ENCODE peak calls at places on chromosomes 6 and 20, in ten cellular contexts. E, L, J, B, V, Z, X, P, R and F are unnamed samples.

GRCh38 chr20:25397827-25398226 is 7.2 kb upstream of the ABHD12 start:
- DNase-seq in E (no peak), L (no peak), J (peak), B (no peak), V (no peak), Z (no peak), X (no peak), P (no peak), R (no peak), F (no peak)

GRCh38 chr6:52115145-52115741 is 27.8 kb upstream of the PKHD1 start:
- DNase-seq in E (no peak), L (no peak), J (no peak), B (no peak), V (no peak), Z (no peak), X (no peak), P (no peak), R (no peak), F (no peak)

GRCh38 chr6:154302111-154302752 is 54.4 kb downstream of the IPCEF1 start:
- DNase-seq in E (no peak), L (no peak), J (peak), B (peak), V (peak), Z (peak), X (no peak), P (no peak), R (no peak), F (peak)

GRCh38 chr6:114007451-114007953 is 36.6 kb upstream of the HDAC2 start:
- DNase-seq in E (no peak), L (no peak), J (no peak), B (no peak), V (no peak), Z (no peak), X (no peak), P (no peak), R (no peak), F (peak)

GRCh38 chr6:56475736-56476457 is 166.8 kb downstream of the DST start:
- DNase-seq in E (no peak), L (no peak), J (peak), B (no peak), V (peak), Z (no peak), X (no peak), P (no peak), R (no peak), F (no peak)

GRCh38 chr6:46993846-46994245 is 48.3 kb downstream of the ADGRF1 start:
- DNase-seq in E (no peak), L (no peak), J (no peak), B (no peak), V (peak), Z (peak), X (no peak), P (no peak), R (no peak), F (peak)

GRCh38 chr20:2749951-2750342 is 50.5 kb downstream of the CPXM1 start:
- DNase-seq in E (no peak), L (no peak), J (no peak), B (no peak), V (no peak), Z (no peak), X (no peak), P (peak), R (no peak), F (no peak)

GRCh38 chr20:24698706-24699206 is 229.3 kb downstream of the SYNDIG1 start:
- DNase-seq in E (peak), L (no peak), J (peak), B (no peak), V (no peak), Z (no peak), X (no peak), P (no peak), R (no peak), F (no peak)

GRCh38 chr6:53325785-53326184 is 23.0 kb downstream of the ELOVL5 start:
- DNase-seq in E (no peak), L (no peak), J (no peak), B (no peak), V (peak), Z (no peak), X (no peak), P (no peak), R (no peak), F (no peak)

GRCh38 chr6:150895898-150896632 is 30.6 kb downstream of the MTHFD1L start:
- DNase-seq in E (no peak), L (no peak), J (no peak), B (no peak), V (no peak), Z (no peak), X (no peak), P (no peak), R (no peak), F (no peak)

GRCh38 chr6:79586548-79586947 is 44.6 kb upstream of the SH3BGRL2 start:
- DNase-seq in E (no peak), L (no peak), J (peak), B (peak), V (peak), Z (no peak), X (no peak), P (no peak), R (no peak), F (no peak)
- TF ChIP-seq CTCF in E (no peak), L (no peak), J (peak), B (peak), V (peak), Z (peak), X (no peak), P (peak), R (no peak), F (peak)

GRCh38 chr20:62372042-62372993 is 5.2 kb upstream of the LAMA5 start:
- DNase-seq in E (no peak), L (no peak), J (no peak), B (no peak), V (no peak), Z (no peak), X (no peak), P (no peak), R (no peak), F (no peak)

GRCh38 chr20:62370115-62370806 is 3.1 kb upstream of the LAMA5 start:
- DNase-seq in E (no peak), L (peak), J (peak), B (no peak), V (peak), Z (no peak), X (no peak), P (no peak), R (no peak), F (peak)

GRCh38 chr20:62370807-62371587 is 3.9 kb upstream of the LAMA5 start:
- DNase-seq in E (no peak), L (no peak), J (no peak), B (no peak), V (no peak), Z (no peak), X (no peak), P (no peak), R (no peak), F (no peak)

GRCh38 chr20:62369508-62370114 is 2.5 kb upstream of the LAMA5 start:
- DNase-seq in E (no peak), L (no peak), J (no peak), B (no peak), V (no peak), Z (no peak), X (no peak), P (no peak), R (no peak), F (no peak)

GRCh38 chr20:62371588-62372041 is 4.5 kb upstream of the LAMA5 start:
- DNase-seq in E (no peak), L (no peak), J (no peak), B (no peak), V (no peak), Z (no peak), X (no peak), P (no peak), R (no peak), F (no peak)
- H3K4me3 ChIP-seq in E (no peak), L (no peak), J (no peak), B (no peak), V (no peak), Z (no peak), X (no peak), P (no peak), R (no peak), F (no peak)

GRCh38 chr6:146297815-146298214 is 245.8 kb upstream of the RAB32 start:
- DNase-seq in E (no peak), L (no peak), J (no peak), B (no peak), V (no peak), Z (no peak), X (no peak), P (no peak), R (no peak), F (no peak)

GRCh38 chr6:146300540-146300939 is 243.1 kb upstream of the RAB32 start:
- DNase-seq in E (no peak), L (no peak), J (no peak), B (no peak), V (no peak), Z (no peak), X (no peak), P (no peak), R (no peak), F (no peak)

GRCh38 chr6:146292506-146292905 is 251.1 kb upstream of the RAB32 start:
- DNase-seq in E (no peak), L (no peak), J (no peak), B (no peak), V (peak), Z (no peak), X (no peak), P (no peak), R (no peak), F (no peak)

GRCh38 chr6:146290589-146290901 is 253.1 kb upstream of the RAB32 start:
- DNase-seq in E (no peak), L (no peak), J (no peak), B (no peak), V (no peak), Z (no peak), X (no peak), P (no peak), R (no peak), F (no peak)

DNA sequence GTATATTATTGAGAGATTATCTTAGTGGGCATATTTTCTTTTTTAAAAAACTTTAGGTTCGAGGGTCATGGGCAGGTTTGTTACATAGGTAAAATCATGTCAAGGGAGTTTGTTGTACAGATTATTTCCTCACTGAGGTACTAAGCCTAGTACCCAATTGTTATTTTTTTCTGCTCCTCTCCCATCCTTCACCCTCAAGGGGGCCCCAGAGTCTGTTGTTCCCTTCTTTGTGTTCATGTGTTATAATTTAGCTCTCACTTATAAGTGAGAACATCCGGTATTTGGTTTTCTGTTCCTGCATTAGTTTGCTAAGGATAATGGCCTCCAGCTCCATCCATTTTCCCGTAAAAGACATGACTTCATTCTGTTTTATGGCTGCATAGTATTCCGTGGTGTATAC is 247.9 kb upstream of the RAB32 start:
- DNase-seq in E (no peak), L (no peak), J (no peak), B (no peak), V (no peak), Z (no peak), X (no peak), P (no peak), R (no peak), F (no peak)
- TF ChIP-seq CTCF in E (no peak), L (no peak), J (no peak), B (no peak), V (no peak), Z (no peak), X (no peak), P (no peak), R (no peak), F (no peak)

DNA sequence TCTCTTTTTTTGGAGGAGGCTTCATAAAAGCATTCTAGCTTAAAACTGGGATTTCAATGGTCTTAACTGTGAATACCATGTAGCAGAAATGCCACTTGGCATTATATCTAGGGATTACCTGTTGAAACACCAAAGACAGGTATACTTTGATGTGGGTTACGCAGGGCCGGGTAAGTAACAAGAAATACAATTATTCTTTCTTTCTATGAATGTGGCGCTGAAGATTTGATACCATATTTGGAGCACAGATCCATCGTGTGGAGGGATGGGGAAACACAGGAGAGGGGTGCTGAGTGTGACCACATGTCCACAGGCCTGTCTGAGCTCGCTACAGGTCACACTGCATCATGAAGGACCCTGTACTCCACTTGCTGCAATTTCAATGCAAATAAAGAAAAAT is 257.8 kb downstream of the GMPR start:
- DNase-seq in E (no peak), L (no peak), J (no peak), B (no peak), V (no peak), Z (no peak), X (no peak), P (no peak), R (no peak), F (no peak)
- H3K4me3 ChIP-seq in E (no peak), L (no peak), J (no peak), B (no peak), V (no peak), Z (no peak), X (no peak), P (no peak), R (no peak), F (no peak)

GRCh38 chr6:123965894-123966293 is 162.2 kb downstream of the NKAIN2 start:
- DNase-seq in E (no peak), L (no peak), J (no peak), B (no peak), V (no peak), Z (no peak), X (no peak), P (no peak), R (no peak), F (peak)
- TF ChIP-seq CTCF in E (no peak), L (peak), J (peak), B (no peak), V (no peak), Z (peak), X (no peak), P (no peak), R (peak), F (peak)

DNA sequence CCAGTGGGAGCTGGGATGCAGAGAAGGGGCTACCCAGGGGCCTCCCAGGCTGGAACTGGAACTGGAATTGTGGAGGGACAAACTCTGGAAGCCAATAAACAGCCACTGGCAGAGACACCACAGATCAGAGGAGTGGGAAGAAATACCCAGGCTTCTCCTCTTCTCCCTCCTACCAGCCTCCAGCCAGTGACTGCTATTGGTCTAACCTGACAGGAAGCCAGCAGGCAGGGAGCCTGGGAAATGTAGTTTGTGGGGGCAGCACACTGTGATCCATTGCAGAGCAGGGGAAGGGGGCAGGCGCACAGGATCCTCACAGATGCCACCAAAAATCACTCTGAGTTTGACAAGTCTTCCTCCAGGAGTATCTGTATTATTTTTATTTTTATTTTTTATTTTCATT is 12.1 kb upstream of the MLN start:
- DNase-seq in E (no peak), L (no peak), J (no peak), B (no peak), V (no peak), Z (no peak), X (no peak), P (no peak), R (no peak), F (no peak)
- H3K4me3 ChIP-seq in E (no peak), L (no peak), J (no peak), B (no peak), V (no peak), Z (no peak), X (no peak), P (no peak), R (no peak), F (no peak)

DNA sequence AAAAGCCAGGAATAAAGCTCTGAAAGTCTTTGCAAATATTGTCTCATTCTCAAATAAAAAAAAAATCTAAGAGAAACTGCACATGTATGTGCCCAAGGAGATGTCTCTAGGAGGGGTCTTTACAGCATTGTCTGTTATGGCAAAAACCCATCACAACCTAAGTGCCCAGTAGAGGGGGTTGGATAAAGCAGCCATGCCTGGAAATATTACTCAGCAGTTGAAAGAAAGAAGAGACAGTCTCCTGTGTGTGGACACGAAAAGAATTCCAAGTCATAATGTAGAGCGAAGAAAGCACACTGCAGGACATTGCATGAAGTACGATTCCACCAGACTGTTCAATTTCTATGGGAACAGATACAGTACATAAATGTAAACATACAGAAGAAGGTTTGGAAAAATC is 7.3 kb upstream of the TGM2 start:
- DNase-seq in E (no peak), L (no peak), J (no peak), B (no peak), V (peak), Z (no peak), X (no peak), P (no peak), R (no peak), F (peak)
- TF ChIP-seq CTCF in E (no peak), L (no peak), J (peak), B (no peak), V (peak), Z (peak), X (no peak), P (no peak), R (no peak), F (peak)